ENCODE peak calls at places on chromosomes 4 and X, in eight cellular contexts. L is naive B cell; K is GM23248; H is activated T-cell treated with anti-CD3 and anti-CD28 coated beads, Interleukin-2, amount 50 U/mL, for 72 hours; I is SW 1271; J is GM12892; R is ascending aorta; Z is RWPE1. D is an unnamed sample.

GRCh38 chrX:136674270-136674986 is 26.5 kb downstream of the CD40LG start:
- DNase-seq in R (no peak), Z (no peak), I (no peak), L (no peak), H (no peak), J (no peak), K (no peak), D (no peak)

GRCh38 chr4:38313999-38314561 is 349.9 kb upstream of the KLF3 start:
- DNase-seq in I (peak), K (peak), L (no peak), J (no peak), H (no peak), Z (peak), R (no peak), D (no peak)

GRCh38 chrX:71616672-71617529 is 1.4 kb downstream of the CXCR3 start:
- DNase-seq in K (no peak), H (no peak), L (no peak), R (no peak), I (no peak), J (no peak), Z (no peak), D (no peak)

GRCh38 chr4:40325406-40326019 is 9.6 kb upstream of the CHRNA9 start:
- DNase-seq in Z (peak), H (peak), I (peak), R (no peak), L (peak), K (peak), J (peak), D (no peak)

GRCh38 chr4:3257125-3257690 is 8.2 kb downstream of the MSANTD1 start:
- DNase-seq in K (no peak), I (no peak), Z (peak), H (no peak), L (no peak), J (peak), R (no peak), D (no peak)

GRCh38 chr4:110898290-110898689 is 275.4 kb upstream of the PITX2 start:
- DNase-seq in L (no peak), R (no peak), Z (no peak), K (no peak), J (no peak), H (no peak), I (no peak), D (no peak)

GRCh38 chr4:8742546-8742945 is 129.1 kb downstream of the HMX1 start:
- DNase-seq in J (no peak), Z (no peak), I (no peak), R (no peak), K (no peak), H (no peak), L (no peak), D (no peak)

GRCh38 chrX:34809096-34809495 is 133.5 kb upstream of the FAM47B start:
- DNase-seq in J (no peak), Z (no peak), R (no peak), K (no peak), I (no peak), L (no peak), H (no peak), D (no peak)

GRCh38 chr4:40462326-40462725 is 127.2 kb downstream of the CHRNA9 start:
- DNase-seq in K (no peak), I (no peak), H (peak), R (no peak), J (peak), Z (no peak), L (peak), D (no peak)

GRCh38 chr4:173463816-173464215 is 64.9 kb upstream of the SCRG1 start:
- DNase-seq in J (no peak), I (no peak), Z (no peak), H (no peak), K (no peak), R (no peak), L (no peak), D (no peak)

GRCh38 chrX:111743316-111743715 is 62.3 kb downstream of the ALG13 start:
- DNase-seq in H (no peak), I (no peak), R (no peak), L (no peak), K (no peak), J (no peak), Z (no peak), D (no peak)

GRCh38 chr4:155532373-155532772 is 134.3 kb upstream of the GUCY1A1 start:
- DNase-seq in I (no peak), L (no peak), R (no peak), Z (no peak), J (no peak), H (no peak), K (no peak), D (no peak)

GRCh38 chr4:155025762-155026457 is 182.5 kb upstream of the NPY2R start:
- DNase-seq in K (peak), J (no peak), I (no peak), R (no peak), Z (peak), H (peak), L (no peak), D (peak)

GRCh38 chrX:112822892-112823291 is 17.7 kb downstream of the AMOT start:
- DNase-seq in Z (no peak), I (no peak), J (no peak), R (no peak), K (no peak), L (no peak), H (no peak), D (no peak)

GRCh38 chr4:83221897-83222441 is 62.6 kb downstream of the COQ2 start:
- DNase-seq in R (no peak), L (peak), J (no peak), Z (no peak), K (no peak), H (no peak), I (no peak), D (no peak)

GRCh38 chr4:169823685-169824084 is 65.9 kb upstream of the HPF1 start:
- DNase-seq in K (peak), L (no peak), Z (peak), J (no peak), H (no peak), R (no peak), I (no peak), D (no peak)

GRCh38 chrX:109826954-109827708 is 94.1 kb upstream of the ACSL4 start:
- DNase-seq in J (no peak), L (no peak), K (peak), Z (peak), I (peak), H (no peak), R (no peak), D (no peak)